ENCODE peak calls at places on chromosome 11, in six cellular contexts. R is uterus, N is Peyer's patch, A is AG10803, M is prostate gland, S is heart right ventricle. F is an unnamed sample.

GRCh38 chr11:46295312-46295995 is 18.0 kb downstream of the CREB3L1 start:
- DNase-seq in A (peak), N (peak), S (peak), R (peak), M (peak), F (no peak)

GRCh38 chr11:95593101-95593500 is 196.5 kb downstream of the FAM76B start:
- DNase-seq in N (no peak), R (peak), S (peak), A (no peak), M (peak), F (no peak)

GRCh38 chr11:125871391-125872137 is 15.9 kb upstream of the HYLS1 start:
- DNase-seq in M (no peak), A (peak), N (no peak), R (no peak), S (no peak), F (no peak)

GRCh38 chr11:134639586-134640330 is 227.7 kb upstream of the B3GAT1 start:
- DNase-seq in M (no peak), S (no peak), A (no peak), N (peak), R (no peak), F (no peak)

GRCh38 chr11:71935338-71935925 is 6.6 kb downstream of the RNF121 start:
- DNase-seq in S (no peak), N (no peak), A (no peak), R (no peak), M (no peak), F (no peak)

GRCh38 chr11:19393119-19393518 is 152.4 kb upstream of the E2F8 start:
- DNase-seq in M (no peak), N (no peak), S (no peak), A (no peak), R (no peak), F (no peak)

GRCh38 chr11:75801362-75802021 is 13.5 kb upstream of the UVRAG start:
- DNase-seq in A (no peak), R (no peak), M (no peak), S (no peak), N (no peak), F (no peak)

GRCh38 chr11:97717922-97718321 is 1302.8 kb upstream of the CNTN5 start:
- DNase-seq in R (no peak), M (no peak), N (no peak), A (no peak), S (no peak), F (no peak)

GRCh38 chr11:36195496-36196346 is 93.5 kb downstream of the COMMD9 start:
- DNase-seq in S (no peak), R (no peak), N (no peak), M (no peak), A (peak), F (no peak)

GRCh38 chr11:9626778-9627394 is 37.0 kb upstream of the SWAP70 start:
- DNase-seq in M (no peak), N (no peak), S (peak), A (no peak), R (no peak), F (no peak)

GRCh38 chr11:89477175-89477574 is 14.0 kb downstream of the NOX4 start:
- DNase-seq in A (no peak), N (no peak), S (no peak), M (no peak), R (no peak), F (no peak)

GRCh38 chr11:2812371-2812991 is 73.1 kb downstream of the CDKN1C start:
- DNase-seq in A (no peak), M (no peak), R (peak), S (peak), N (no peak), F (no peak)

GRCh38 chr11:6596237-6596877 is 7.1 kb downstream of the RRP8 start:
- DNase-seq in R (no peak), N (no peak), S (no peak), A (no peak), M (no peak), F (no peak)

GRCh38 chr11:1740786-1741530 is 9.4 kb downstream of the IFITM10 start:
- DNase-seq in M (no peak), R (no peak), N (peak), A (no peak), S (no peak), F (no peak)

GRCh38 chr11:119315139-119316016 is 1.6 kb downstream of the MCAM start:
- DNase-seq in N (peak), S (peak), A (no peak), R (peak), M (no peak), F (no peak)

GRCh38 chr11:74896311-74896710 is 52.6 kb downstream of the XRRA1 start:
- DNase-seq in S (no peak), M (no peak), R (no peak), N (no peak), A (no peak), F (no peak)

GRCh38 chr11:128874406-128874805 is 7.3 kb upstream of the KCNJ1 start:
- DNase-seq in A (peak), N (no peak), R (no peak), S (no peak), M (no peak), F (no peak)

GRCh38 chr11:96744697-96745096 is 354.9 kb downstream of the JRKL start:
- DNase-seq in R (no peak), M (no peak), S (no peak), A (peak), N (no peak), F (no peak)

GRCh38 chr11:48020092-48020755 is 39.9 kb downstream of the PTPRJ start:
- DNase-seq in M (no peak), N (no peak), S (no peak), R (no peak), A (no peak), F (no peak)

GRCh38 chr11:92045325-92045724 is 179.3 kb upstream of the FAT3 start:
- DNase-seq in R (no peak), S (no peak), M (no peak), A (no peak), N (no peak), F (no peak)

GRCh38 chr11:2526808-2527381 is 82.1 kb downstream of the KCNQ1 start:
- DNase-seq in S (peak), M (no peak), R (peak), A (no peak), N (peak), F (no peak)

GRCh38 chr11:8011981-8012444 is 24.9 kb downstream of the EIF3F start:
- DNase-seq in R (no peak), S (no peak), A (peak), N (no peak), M (no peak), F (no peak)

GRCh38 chr11:111586305-111586915 is 15.8 kb upstream of the SIK2 start:
- DNase-seq in M (peak), S (no peak), A (peak), R (no peak), N (peak), F (no peak)

GRCh38 chr11:18065572-18065971 is 19.5 kb upstream of the TPH1 start:
- DNase-seq in M (peak), S (no peak), A (no peak), R (no peak), N (no peak), F (no peak)

GRCh38 chr11:123645576-123645975 is 8.8 kb downstream of the SCN3B start:
- DNase-seq in R (no peak), S (no peak), M (no peak), N (no peak), A (no peak), F (no peak)

GRCh38 chr11:107293677-107294344 is 163.8 kb downstream of the CWF19L2 start:
- DNase-seq in A (no peak), M (no peak), N (no peak), R (no peak), S (no peak), F (no peak)

GRCh38 chr11:106087815-106088435 is 10.5 kb downstream of the AASDHPPT start:
- DNase-seq in S (peak), N (peak), M (peak), R (peak), A (peak), F (peak)

GRCh38 chr11:57501951-57502350 is 13.6 kb downstream of the SLC43A1 start:
- DNase-seq in N (no peak), R (no peak), A (no peak), M (no peak), S (peak), F (no peak)

GRCh38 chr11:134678152-134678551 is 266.1 kb upstream of the B3GAT1 start:
- DNase-seq in R (no peak), M (no peak), N (no peak), S (no peak), A (no peak), F (no peak)

GRCh38 chr11:102117472-102118113 is 7.3 kb downstream of the YAP1 start:
- DNase-seq in N (no peak), R (no peak), S (no peak), M (no peak), A (peak), F (no peak)

GRCh38 chr11:6566704-6567370 is 36.6 kb downstream of the RRP8 start:
- DNase-seq in A (no peak), M (no peak), R (no peak), N (no peak), S (no peak), F (no peak)

GRCh38 chr11:74123008-74123448 is 47.8 kb downstream of the C2CD3 start:
- DNase-seq in A (no peak), M (no peak), N (no peak), R (no peak), S (no peak), F (peak)

DNA sequence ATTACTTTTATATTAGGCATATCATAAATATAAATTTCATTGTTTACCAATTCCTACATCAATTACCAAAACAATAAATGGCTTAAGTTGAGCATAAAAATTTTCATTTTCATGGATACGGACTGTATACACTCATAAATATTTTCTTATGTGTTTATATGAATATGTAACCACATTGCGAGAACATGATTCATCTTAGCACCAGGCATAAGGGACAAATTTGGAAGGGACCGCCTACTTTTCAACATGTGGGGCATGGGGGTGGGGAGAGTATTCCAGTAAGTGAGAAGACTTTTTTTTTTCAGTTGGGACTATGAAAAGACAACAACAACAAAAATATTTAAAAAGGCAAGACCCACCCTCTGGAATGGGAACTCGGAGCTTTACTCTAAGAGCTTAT is 296.1 kb downstream of the RAB38 start:
- DNase-seq in M (no peak), S (no peak), N (no peak), R (no peak), A (peak), F (no peak)
- H3K4me3 ChIP-seq in M (no peak), S (no peak), N (no peak), R (no peak), A (no peak), F (no peak)

DNA sequence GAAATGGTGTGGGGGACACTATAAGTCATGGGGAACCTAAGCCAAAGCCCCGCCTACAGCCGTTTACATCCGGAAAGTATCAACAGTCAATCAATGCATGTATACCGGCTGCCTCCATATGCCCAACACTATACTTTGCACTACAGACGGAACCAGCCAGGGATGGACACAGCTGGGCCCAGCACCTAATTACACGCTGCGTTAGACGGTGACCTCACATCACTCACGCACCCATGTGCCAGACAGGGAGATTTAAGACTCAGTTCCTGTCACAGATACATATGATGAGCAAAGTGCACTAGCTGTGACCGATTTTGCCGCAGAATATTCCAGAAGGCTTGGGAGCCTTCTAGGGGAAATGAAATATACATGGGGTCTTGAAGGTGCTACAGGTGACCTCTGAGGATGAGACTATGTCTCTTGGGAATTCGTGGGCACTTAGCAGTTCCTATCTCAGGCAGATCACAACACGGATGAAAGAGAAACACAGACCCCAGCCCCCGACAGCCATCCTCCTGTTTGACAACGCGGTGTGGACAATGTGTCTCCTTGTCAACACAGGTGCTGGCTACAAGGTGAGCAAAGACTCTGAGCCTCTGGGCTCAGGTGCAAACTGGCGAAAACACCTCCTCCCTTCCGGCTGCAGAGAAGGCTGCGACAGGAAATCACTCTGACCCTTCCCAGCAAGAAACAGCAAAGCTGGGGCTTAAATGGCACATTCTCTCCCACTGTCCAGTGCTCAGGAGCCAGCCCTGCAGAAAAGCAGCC is 8.0 kb downstream of the AHNAK start:
- DNase-seq in M (no peak), R (no peak), A (no peak), S (no peak), N (no peak), F (no peak)
- H3K4me3 ChIP-seq in M (no peak), R (peak), A (peak), S (peak), N (peak), F (peak)

GRCh38 chr11:104161751-104162450 is 2.0 kb downstream of the PDGFD start:
- DNase-seq in N (no peak), S (no peak), R (no peak), M (no peak), A (peak), F (no peak)
- H3K4me3 ChIP-seq in N (no peak), S (peak), R (peak), M (no peak), A (peak), F (no peak)

DNA sequence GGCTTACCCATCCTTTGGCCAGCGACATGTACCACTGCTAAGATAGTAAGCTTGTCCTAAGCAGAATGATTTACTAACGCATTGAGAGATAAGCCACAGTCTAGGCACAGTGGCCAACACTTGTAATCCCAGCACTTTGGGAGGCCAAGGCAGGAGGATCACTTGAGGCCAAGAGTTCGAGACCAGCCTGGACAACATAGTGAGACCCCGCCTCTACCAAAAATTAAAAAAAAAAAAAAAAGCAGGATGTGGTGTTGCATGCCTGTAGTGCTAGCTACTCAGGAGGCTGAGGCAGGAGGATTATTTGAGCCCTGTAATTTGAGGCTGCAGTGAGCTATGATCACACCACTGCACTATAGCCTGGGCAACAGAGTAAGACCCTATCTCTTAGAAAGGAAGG is 93.1 kb downstream of the HIPK3 start:
- DNase-seq in S (no peak), R (no peak), M (no peak), N (no peak), A (no peak), F (no peak)
- H3K4me3 ChIP-seq in S (no peak), R (no peak), M (no peak), N (no peak), A (no peak), F (no peak)

DNA sequence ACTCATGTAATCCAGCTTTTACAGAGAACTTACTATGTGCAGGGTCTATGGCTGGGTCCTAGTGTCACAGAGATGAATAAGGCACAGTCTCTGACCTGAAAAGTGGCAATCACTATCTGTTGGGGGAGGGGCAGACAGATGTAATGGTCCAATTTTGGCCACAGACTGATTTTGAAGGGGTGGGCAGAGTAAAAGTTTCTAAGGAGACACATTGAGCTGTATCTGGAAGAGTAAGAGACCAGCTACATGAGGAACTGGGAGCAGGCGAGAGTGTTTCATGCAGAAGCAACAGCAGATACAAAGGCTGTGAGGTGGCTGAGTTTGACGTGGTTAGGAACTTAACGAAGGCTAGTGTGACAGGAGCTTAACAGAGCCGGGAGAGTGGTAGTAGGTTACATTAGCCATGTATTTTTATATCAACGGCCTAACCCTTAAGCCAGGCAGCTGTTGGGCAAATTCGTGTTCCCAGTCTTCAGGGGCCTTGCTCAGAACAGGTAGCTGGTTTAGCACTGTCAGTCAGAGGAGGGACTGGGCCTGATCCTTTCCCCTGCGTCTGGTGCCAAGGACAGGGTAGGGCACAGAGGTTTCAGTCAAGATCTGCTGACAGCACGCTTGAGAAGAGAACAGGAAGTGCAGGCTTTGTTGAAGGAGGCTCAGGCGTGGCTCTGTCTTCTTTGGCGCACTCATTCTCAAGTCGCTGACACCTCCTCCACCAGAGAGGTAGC is 1.4 kb upstream of the STIM1 start:
- DNase-seq in S (no peak), M (peak), A (no peak), N (peak), R (peak), F (no peak)
- H3K4me3 ChIP-seq in S (peak), M (no peak), A (no peak), N (peak), R (no peak), F (no peak)

GRCh38 chr11:65590240-65590738 is 5.3 kb downstream of the KCNK7 start:
- DNase-seq in M (no peak), N (no peak), S (peak), A (no peak), R (no peak), F (no peak)

GRCh38 chr11:65589444-65590239 is 6.0 kb downstream of the KCNK7 start:
- DNase-seq in R (no peak), S (no peak), N (no peak), A (no peak), M (no peak), F (no peak)

GRCh38 chr11:65593518-65594414 is 1.8 kb downstream of the KCNK7 start:
- DNase-seq in A (no peak), R (no peak), N (peak), S (peak), M (no peak), F (no peak)

GRCh38 chr11:65592840-65593517 is 2.6 kb downstream of the KCNK7 start:
- DNase-seq in N (no peak), R (no peak), A (no peak), S (no peak), M (peak), F (no peak)

GRCh38 chr11:65591939-65592814 is 3.4 kb downstream of the KCNK7 start:
- DNase-seq in S (peak), M (no peak), R (no peak), A (no peak), N (peak), F (no peak)
- H3K4me3 ChIP-seq in S (peak), M (no peak), R (no peak), A (no peak), N (peak), F (peak)

GRCh38 chr11:113670149-113670829 is 35.8 kb downstream of the TMPRSS5 start:
- DNase-seq in M (no peak), A (no peak), N (no peak), R (no peak), S (no peak), F (no peak)
- H3K4me3 ChIP-seq in M (no peak), A (no peak), N (no peak), R (no peak), S (no peak), F (no peak)

DNA sequence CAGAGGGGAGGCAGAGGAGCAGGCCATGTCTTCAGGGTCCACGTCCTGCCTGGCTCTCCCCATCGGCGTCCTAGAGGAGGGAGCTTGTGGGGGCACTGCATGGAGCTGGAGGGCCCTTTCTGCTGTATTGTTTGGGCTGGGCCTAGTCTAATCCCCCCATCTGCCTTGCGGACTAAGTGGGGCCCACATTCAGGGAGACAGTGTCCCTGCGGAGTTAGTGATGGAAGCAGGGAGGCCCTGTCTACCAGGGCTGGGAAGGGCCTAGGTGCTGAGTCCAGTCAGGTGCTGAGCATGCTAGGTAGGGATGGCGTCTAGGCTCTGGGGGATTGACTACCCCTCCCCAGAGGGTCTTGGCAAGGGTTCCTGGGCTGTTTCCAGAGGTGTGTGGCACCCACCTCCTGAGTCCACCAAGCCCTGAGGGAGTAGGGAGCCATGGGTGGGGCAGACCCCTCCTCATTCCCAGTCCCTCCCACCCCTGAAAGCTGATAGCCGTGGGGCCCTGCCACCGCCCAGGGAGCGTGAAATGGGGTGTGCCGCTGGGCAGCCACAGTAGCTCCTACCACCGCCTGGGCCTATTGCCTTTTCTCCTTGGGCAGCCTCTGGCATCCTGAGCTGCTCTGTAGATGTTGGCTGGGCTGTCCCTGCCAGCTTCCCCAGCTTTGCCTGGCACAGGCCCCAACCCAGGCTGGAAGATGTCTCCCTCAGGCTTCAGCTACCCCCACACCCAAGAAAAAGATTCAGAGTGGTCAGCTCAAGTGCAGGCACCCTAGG is 1.9 kb upstream of the POLD4 start:
- DNase-seq in M (no peak), N (no peak), A (no peak), R (peak), S (no peak), F (no peak)
- H3K4me3 ChIP-seq in M (no peak), N (peak), A (no peak), R (no peak), S (peak), F (no peak)

GRCh38 chr11:3894128-3894731 is 38.8 kb downstream of the STIM1 start:
- DNase-seq in N (peak), A (peak), R (no peak), M (no peak), S (peak), F (no peak)
- H3K4me3 ChIP-seq in N (no peak), A (no peak), R (no peak), M (no peak), S (no peak), F (no peak)